ENCODE peak calls at places on chromosomes 5 and 9, in five cellular contexts. G is colonic mucosa; B is GM12865; L is Jurkat, Clone E6-1; K is upper lobe of left lung. R is an unnamed sample.

GRCh38 chr5:35656721-35657120 is 39.1 kb downstream of the SPEF2 start:
- DNase-seq in G (no peak), B (no peak), K (no peak), L (no peak), R (no peak)

GRCh38 chr5:142869883-142870282 is 99.7 kb downstream of the ARHGAP26 start:
- DNase-seq in K (no peak), B (no peak), L (no peak), G (peak; percentile 58), R (no peak)

GRCh38 chr5:31901807-31902530 is 263.0 kb downstream of the PDZD2 start:
- DNase-seq in L (no peak), B (no peak), G (no peak), K (no peak), R (no peak)

GRCh38 chr5:124997186-124997893 is 250.9 kb upstream of the ZNF608 start:
- DNase-seq in B (no peak), K (no peak), G (no peak), L (no peak), R (no peak)

GRCh38 chr5:10684303-10685086 is 76.5 kb downstream of the DAP start:
- DNase-seq in L (no peak), B (peak; percentile 76), K (no peak), G (no peak), R (no peak)

GRCh38 chr5:14347522-14347921 is 204.4 kb downstream of the TRIO start:
- DNase-seq in L (no peak), K (no peak), G (no peak), B (no peak), R (no peak)

GRCh38 chr9:69943146-69943545 is 100.5 kb upstream of the MAMDC2 start:
- DNase-seq in G (no peak), L (no peak), K (no peak), B (no peak), R (no peak)

GRCh38 chr9:84875193-84875592 is 205.7 kb downstream of the NTRK2 start:
- DNase-seq in L (no peak), G (no peak), B (no peak), K (no peak), R (no peak)

GRCh38 chr5:42672925-42673324 is 83.7 kb upstream of the CCDC152 start:
- DNase-seq in B (no peak), G (no peak), K (no peak), L (no peak), R (no peak)

GRCh38 chr5:96775689-96776088 is 32.1 kb downstream of the ERAP1 start:
- DNase-seq in B (no peak), G (no peak), L (no peak), K (no peak), R (no peak)

GRCh38 chr5:136028782-136029742 is at the start of gene TGFBI:
- DNase-seq in L (no peak), K (peak; percentile 93), G (peak; percentile 73), B (peak; percentile 40), R (peak; percentile 88)

GRCh38 chr9:100111235-100111634 is 12.2 kb downstream of the INVS start:
- DNase-seq in G (peak; percentile 54), B (no peak), L (no peak), K (no peak), R (peak; percentile 86)

GRCh38 chr5:61159070-61159469 is 3.2 kb downstream of the SMIM15 start:
- DNase-seq in B (no peak), G (no peak), K (no peak), L (no peak), R (no peak)

GRCh38 chr9:107872457-107873192 is 383.1 kb upstream of the KLF4 start:
- DNase-seq in L (no peak), B (no peak), K (no peak), G (no peak), R (no peak)

GRCh38 chr9:107874591-107875374 is 385.2 kb upstream of the KLF4 start:
- DNase-seq in K (no peak), B (peak; percentile 69), G (no peak), L (no peak), R (no peak)

GRCh38 chr9:107870927-107871720 is 381.6 kb upstream of the KLF4 start:
- DNase-seq in K (no peak), B (no peak), L (no peak), G (no peak), R (no peak)

GRCh38 chr9:107875571-107875980 is 386.0 kb upstream of the KLF4 start:
- DNase-seq in G (no peak), B (peak; percentile 74), K (no peak), L (no peak), R (no peak)

DNA sequence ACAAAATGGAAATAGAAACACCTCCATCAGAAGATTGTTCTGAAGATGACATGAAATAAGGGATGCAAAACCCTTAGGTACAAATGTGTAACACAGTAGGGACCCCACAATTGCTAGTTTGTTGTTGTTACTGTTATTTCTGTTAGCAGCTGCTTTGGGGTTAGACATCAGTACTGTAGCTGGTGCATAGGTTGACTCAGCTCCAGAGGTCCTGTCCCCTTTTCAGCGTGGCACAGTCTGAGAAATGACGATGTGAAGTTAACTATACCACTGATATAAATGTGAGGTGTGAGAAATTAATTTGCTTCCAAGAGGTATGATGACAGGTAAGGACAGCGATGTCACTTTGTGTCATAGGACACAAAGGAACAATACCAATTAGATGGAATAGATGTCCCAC is 384.6 kb upstream of the KLF4 start:
- DNase-seq in G (no peak), K (no peak), B (peak; percentile 42), L (no peak), R (no peak)
- H3K4me3 ChIP-seq in G (no peak overlapping the region), K (no peak overlapping the region), B (no peak overlapping the region), L (no peak overlapping the region), R (no peak overlapping the region)

GRCh38 chr5:141691286-141691866 is 9.3 kb upstream of the ARAP3 start:
- DNase-seq in K (no peak), G (no peak), L (no peak), B (no peak), R (no peak)

GRCh38 chr5:141694479-141694878 is 12.4 kb upstream of the ARAP3 start:
- DNase-seq in B (no peak), K (no peak), G (no peak), L (no peak), R (no peak)

GRCh38 chr5:141692533-141692888 is 10.5 kb upstream of the ARAP3 start:
- DNase-seq in B (no peak), G (no peak), K (no peak), L (no peak), R (no peak)

GRCh38 chr5:141692919-141693848 is 11.2 kb upstream of the ARAP3 start:
- DNase-seq in G (no peak), B (peak; percentile 18), K (no peak), L (no peak), R (no peak)

DNA sequence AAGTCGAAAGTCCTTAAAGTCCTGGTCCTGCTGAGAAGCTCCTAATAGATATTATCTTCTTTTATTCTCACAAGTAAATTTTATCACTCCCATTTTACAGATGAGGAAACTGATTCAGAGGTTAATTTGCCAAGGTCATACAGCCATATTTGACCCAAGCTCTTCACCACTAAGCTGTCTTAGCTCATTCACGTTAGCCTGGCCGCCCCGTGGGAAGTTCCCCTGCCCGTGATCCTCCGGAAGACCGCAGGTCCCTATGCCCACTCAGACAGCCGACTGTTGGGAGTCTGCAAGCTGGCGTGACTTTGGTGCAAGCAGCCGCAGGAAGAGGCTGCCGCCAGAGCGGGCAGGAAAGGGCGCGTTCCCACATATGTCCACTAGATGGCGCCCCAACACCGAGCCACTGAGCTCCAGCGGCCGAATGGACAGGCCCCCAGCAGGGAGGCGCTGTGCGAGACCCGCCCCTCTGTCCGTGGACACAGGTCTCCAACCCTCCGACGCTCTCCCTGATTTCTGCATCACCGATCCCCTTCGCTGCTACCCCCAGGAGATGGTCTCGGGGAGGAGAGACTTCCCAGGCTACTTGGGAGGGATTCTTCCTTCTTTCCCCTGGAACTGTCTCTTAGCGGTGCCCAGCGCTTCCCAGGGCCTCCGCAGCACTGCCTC is 10.0 kb upstream of the ARAP3 start:
- DNase-seq in L (peak; percentile 52), G (peak; percentile 90), K (peak; percentile 90), B (peak; percentile 81), R (peak; percentile 91)
- H3K4me3 ChIP-seq in L (peak overlapping the region; percentile 46), G (peak overlapping the region; percentile 24), K (no peak overlapping the region), B (no peak overlapping the region), R (peak overlapping the region; percentile 25)

DNA sequence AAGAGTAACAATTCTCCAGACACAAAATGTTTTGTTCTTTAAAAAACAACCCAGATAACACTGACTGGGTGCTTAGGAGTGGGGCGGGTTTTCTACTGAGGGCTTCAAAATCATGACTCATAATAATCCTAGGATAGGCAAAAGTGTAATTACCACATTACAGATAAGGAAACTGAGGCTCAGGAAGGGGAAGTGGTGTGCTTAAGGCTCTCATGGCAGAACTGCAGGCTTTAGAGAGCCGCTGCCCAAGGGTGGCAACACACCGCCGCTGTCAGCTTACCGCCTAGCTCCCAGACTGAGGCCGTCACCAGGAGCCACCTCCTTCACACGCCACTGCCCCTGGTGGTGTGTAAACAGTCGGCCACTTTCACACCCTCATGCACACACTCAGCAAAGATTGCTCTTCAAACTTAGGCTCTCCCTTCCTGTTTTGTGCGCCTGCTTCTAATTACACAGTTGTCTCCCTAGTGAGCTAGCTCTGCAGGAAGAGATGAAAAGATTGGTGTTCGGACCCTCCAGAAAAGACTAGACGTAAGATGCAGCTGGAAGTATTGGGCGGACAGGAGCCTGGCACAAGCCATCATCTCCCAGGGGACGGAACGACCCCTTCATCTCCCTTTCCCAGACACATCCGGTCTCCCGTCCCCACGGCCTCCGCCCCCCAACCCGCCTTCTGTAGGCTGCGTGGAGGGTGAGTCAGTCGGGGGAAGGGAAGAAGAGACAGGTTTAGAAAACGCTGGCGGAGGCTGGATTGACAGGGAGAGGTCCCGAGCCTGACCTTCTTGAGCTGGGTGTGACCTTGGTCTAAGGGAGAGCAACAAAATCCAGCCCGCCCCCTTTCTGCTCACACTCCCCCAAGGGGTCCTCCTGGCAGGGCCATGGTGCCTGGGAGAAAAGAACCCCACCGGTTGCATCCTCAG is 162.7 kb downstream of the SYK start:
- DNase-seq in K (peak; percentile 65), L (no peak), G (peak; percentile 58), B (peak; percentile 70), R (no peak)
- H3K4me3 ChIP-seq in K (no peak overlapping the region), L (no peak overlapping the region), G (no peak overlapping the region), B (no peak overlapping the region), R (peak overlapping the region; percentile 1)

DNA sequence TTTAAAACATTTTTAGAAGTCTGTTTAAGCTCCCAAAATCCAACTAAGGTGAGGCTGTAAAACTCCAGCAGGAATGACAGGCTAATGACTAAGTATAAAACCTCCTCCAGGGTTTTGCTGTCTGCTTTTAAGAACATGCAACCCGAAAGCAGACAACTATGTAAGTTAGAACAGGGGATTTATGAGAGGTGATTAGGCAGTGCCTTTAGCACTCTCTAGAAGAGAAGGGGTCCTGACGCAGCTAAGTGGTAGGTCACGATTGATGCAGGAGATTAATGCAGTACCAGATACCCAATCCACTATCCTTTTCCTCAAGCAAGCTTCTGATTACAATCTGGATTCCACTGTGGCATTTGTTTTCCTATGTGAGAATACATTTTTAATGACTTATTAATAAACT is 25.9 kb downstream of the HOMER1 start:
- DNase-seq in G (no peak), L (no peak), B (no peak), K (no peak), R (no peak)
- H3K4me3 ChIP-seq in G (no peak overlapping the region), L (no peak overlapping the region), B (no peak overlapping the region), K (no peak overlapping the region), R (no peak overlapping the region)